ENCODE peak calls at places on chromosomes 7 and 10, in four cellular contexts. A is H1, D is K562, I is HepG2. E is an unnamed sample.

GRCh38 chr7:128266891-128267839 is 26.1 kb downstream of the LEP start:
- DNase-seq in A (no peak), D (peak), I (peak), E (no peak)

GRCh38 chr7:45623740-45624391 is 49.7 kb downstream of the ADCY1 start:
- DNase-seq in A (no peak), D (no peak), I (no peak), E (no peak)

GRCh38 chr10:52353960-52354394 is 39.9 kb downstream of the DKK1 start:
- DNase-seq in A (no peak), D (no peak), I (peak), E (no peak)

GRCh38 chr7:726854-727103 is 280 bp downstream of the DNAAF5 start:
- DNase-seq in A (no peak), D (no peak), I (no peak), E (no peak)

GRCh38 chr10:96133135-96133534 is 3.0 kb downstream of the ZNF518A start:
- DNase-seq in A (no peak), D (no peak), I (no peak), E (no peak)

GRCh38 chr7:1807821-1808600 is 137.9 kb downstream of the ELFN1 start:
- DNase-seq in A (no peak), D (no peak), I (no peak), E (no peak)

GRCh38 chr7:3095046-3095445 is 51.4 kb upstream of the CARD11 start:
- DNase-seq in A (no peak), D (no peak), I (no peak), E (no peak)

GRCh38 chr10:2985729-2986232 is 81.6 kb upstream of the PFKP start:
- DNase-seq in A (peak), D (peak), I (no peak), E (peak)

GRCh38 chr10:2150315-2150714 is 413.0 kb upstream of the ADARB2 start:
- DNase-seq in A (no peak), D (no peak), I (no peak), E (no peak)

GRCh38 chr10:114042895-114043531 is 653 bp upstream of the ADRB1 start:
- DNase-seq in A (no peak), D (no peak), I (no peak), E (peak)

GRCh38 chr7:80795174-80795573 is 123.7 kb downstream of the SEMA3C start:
- DNase-seq in A (no peak), D (no peak), I (no peak), E (no peak)

GRCh38 chr10:24843256-24843655 is 109.2 kb downstream of the PRTFDC1 start:
- DNase-seq in A (no peak), D (no peak), I (no peak), E (no peak)

GRCh38 chr7:6392712-6393666 is 54.8 kb downstream of the DAGLB start:
- DNase-seq in A (no peak), D (peak), I (no peak), E (peak)

GRCh38 chr10:89278034-89278535 is 23.8 kb upstream of the IFIT2 start:
- DNase-seq in A (no peak), D (no peak), I (peak), E (peak)

GRCh38 chr10:78614267-78614666 is 454.5 kb upstream of the ZMIZ1 start:
- DNase-seq in A (no peak), D (no peak), I (no peak), E (no peak)

GRCh38 chr7:100400656-100401055 is 27.4 kb downstream of the PILRA start:
- DNase-seq in A (no peak), D (peak), I (peak), E (peak)

GRCh38 chr10:80122110-80122710 is 10.3 kb upstream of the PLAC9 start:
- DNase-seq in A (no peak), D (no peak), I (no peak), E (no peak)

GRCh38 chr7:106346678-106347217 is 62.0 kb upstream of the NAMPT start:
- DNase-seq in A (no peak), D (peak), I (no peak), E (peak)
- TF ChIP-seq RNF2 in A (no peak), D (peak), I (no peak), E (no peak)

GRCh38 chr7:11668727-11669126 is 163.3 kb downstream of the THSD7A start:
- DNase-seq in A (no peak), D (no peak), I (no peak), E (no peak)

GRCh38 chr7:11667810-11668185 is 164.2 kb downstream of the THSD7A start:
- DNase-seq in A (no peak), D (no peak), I (no peak), E (no peak)

GRCh38 chr7:11665381-11665780 is 166.6 kb downstream of the THSD7A start:
- DNase-seq in A (no peak), D (no peak), I (no peak), E (peak)

GRCh38 chr7:11667071-11667809 is 164.8 kb downstream of the THSD7A start:
- DNase-seq in A (no peak), D (no peak), I (no peak), E (no peak)
- TF ChIP-seq RNF2 in A (no peak), D (no peak), I (no peak), E (no peak)

DNA sequence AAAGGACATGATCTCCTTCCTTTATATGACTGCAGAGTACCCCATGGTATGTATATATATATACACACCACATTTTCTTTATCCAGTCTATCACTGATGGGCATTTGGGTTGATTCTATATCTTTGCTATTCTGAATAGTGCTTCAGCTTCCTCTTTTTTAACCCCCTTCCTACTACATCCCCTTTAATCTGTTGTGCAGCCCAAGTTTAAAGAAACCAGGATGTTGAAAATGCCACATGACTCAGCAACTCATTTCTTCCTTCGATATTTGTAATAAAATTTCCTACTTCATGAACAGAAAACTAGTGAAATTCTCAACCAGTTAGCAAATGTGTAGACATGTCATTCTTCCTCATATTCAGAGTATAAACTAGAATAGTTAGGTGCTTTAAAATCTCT is 1245.7 kb upstream of the SORCS1 start:
- DNase-seq in A (no peak), D (no peak), I (no peak), E (no peak)
- TF ChIP-seq RNF2 in A (no peak), D (no peak), I (no peak), E (no peak)

DNA sequence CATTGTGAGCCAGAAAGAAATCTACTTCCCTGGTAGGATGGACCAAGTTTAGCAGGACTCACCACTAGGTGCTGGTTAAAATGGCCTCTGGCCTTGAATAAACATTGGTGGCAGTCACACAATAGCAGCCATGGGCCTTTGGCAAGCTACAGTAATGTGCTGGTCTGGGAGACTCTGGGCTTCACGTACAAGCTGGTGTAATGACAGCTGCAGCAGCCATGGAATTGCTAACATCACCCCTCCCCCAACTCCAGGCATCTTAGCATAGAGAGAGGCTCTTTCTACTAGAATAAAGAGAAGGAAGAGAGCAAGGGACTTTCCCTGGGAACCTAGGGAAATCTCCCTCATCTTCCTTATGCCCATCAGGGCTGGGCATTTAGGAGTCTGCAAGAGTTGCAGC is 205.1 kb upstream of the SEMA3A start:
- DNase-seq in A (no peak), D (no peak), I (no peak), E (no peak)
- TF ChIP-seq RNF2 in A (no peak), D (no peak), I (no peak), E (no peak)

DNA sequence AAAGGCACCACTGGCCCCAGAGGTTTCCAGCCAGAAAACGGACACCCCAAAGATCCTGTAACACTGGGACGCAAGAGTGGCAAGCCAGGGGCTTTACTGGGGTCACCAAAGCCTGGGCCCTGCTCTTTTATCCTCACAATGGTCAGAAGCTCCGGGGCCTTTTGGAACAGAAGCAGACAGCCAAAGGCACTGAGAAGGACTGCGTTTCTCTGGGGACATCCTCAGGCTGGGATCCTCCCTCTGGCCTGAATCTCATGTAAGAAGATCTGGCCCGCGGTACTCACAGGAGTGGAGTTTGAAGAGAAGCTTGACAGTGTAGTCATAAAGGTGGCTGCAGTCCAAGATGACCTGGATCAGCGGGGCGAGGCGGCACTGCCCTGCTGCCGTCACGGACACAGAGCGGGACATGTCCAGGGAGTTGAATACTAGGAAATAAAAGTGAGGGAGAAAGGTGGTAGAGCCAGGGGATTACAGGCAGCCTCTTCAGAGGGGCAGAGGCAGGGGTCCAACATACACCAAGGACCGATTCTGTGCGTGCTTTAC is 81.4 kb downstream of the SPDYE5 start:
- DNase-seq in A (no peak), D (no peak), I (no peak), E (no peak)
- TF ChIP-seq RNF2 in A (no peak), D (no peak), I (no peak), E (no peak)

GRCh38 chr10:50432206-50432605 is 180.9 kb upstream of the ASAH2 start:
- DNase-seq in A (no peak), D (no peak), I (no peak), E (no peak)

GRCh38 chr10:50432610-50433009 is 181.3 kb upstream of the ASAH2 start:
- DNase-seq in A (no peak), D (no peak), I (no peak), E (no peak)

GRCh38 chr10:50431118-50431517 is 179.8 kb upstream of the ASAH2 start:
- DNase-seq in A (no peak), D (no peak), I (no peak), E (no peak)

GRCh38 chr10:50436805-50437204 is 185.5 kb upstream of the ASAH2 start:
- DNase-seq in A (no peak), D (no peak), I (no peak), E (no peak)

DNA sequence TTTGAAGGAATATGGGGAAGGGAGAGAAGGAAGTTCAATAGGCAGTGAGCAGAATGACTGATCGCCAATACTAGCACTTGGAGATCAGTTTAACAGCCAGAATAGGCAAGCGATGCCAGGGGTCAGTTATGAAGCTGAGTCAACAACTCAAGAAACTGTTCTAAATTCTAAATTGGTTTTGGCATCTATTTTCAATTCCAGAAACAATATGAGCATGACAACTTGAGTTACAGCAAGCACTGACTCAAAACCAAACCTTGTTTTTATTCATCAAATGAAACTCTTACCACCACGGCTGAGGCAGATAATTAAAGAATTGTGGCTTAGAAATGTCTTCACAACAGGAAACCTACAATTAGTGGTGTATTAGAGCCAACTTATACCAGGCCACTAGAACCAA is 180.5 kb upstream of the ASAH2 start:
- DNase-seq in A (no peak), D (no peak), I (no peak), E (no peak)
- TF ChIP-seq RNF2 in A (no peak), D (no peak), I (no peak), E (no peak)

GRCh38 chr7:79615466-79615865 is 162.0 kb upstream of the MAGI2 start:
- DNase-seq in A (no peak), D (no peak), I (no peak), E (no peak)
- TF ChIP-seq RNF2 in A (no peak), D (no peak), I (no peak), E (no peak)

E was measured in A549.